ENCODE peak calls at places on chromosomes 1 and 21, in nine cellular contexts. R is ascending aorta; F is NCI-H446 treated with DMSO at 0.1 percent for 48 hours; I is activated CD4-positive, alpha-beta T cell treated with anti-CD3 and anti-CD28 coated beads, Interleukin-2, amount 50 U/mL, for 1 hour; O is tibial nerve; N is AG04449; C is A172; Q is NCI-H1417; W is omental fat pad. E is an unnamed sample.

GRCh38 chr1:240712014-240712731 is 100.2 kb upstream of the GREM2 start:
- DNase-seq in R (no peak), F (no peak), I (no peak), O (no peak), N (peak; percentile 24), C (no peak), Q (no peak), W (no peak), E (no peak)

GRCh38 chr21:17911628-17912027 is 92.5 kb upstream of the C21orf91 start:
- DNase-seq in R (no peak), F (no peak), I (no peak), O (no peak), N (no peak), C (no peak), Q (no peak), W (no peak), E (no peak)

GRCh38 chr21:44509539-44509938 is 30.5 kb downstream of the KRTAP10-1 start:
- DNase-seq in R (no peak), F (peak; percentile 29), I (no peak), O (no peak), N (no peak), C (peak; percentile 51), Q (peak; percentile 31), W (no peak), E (no peak)

GRCh38 chr1:213858581-213858980 is 129.2 kb upstream of the PROX1 start:
- DNase-seq in R (no peak), F (no peak), I (no peak), O (no peak), N (no peak), C (no peak), Q (no peak), W (no peak), E (no peak)

GRCh38 chr21:33962290-33962689 is 46.7 kb upstream of the ATP5PO start:
- DNase-seq in R (no peak), F (no peak), I (no peak), O (no peak), N (no peak), C (no peak), Q (no peak), W (no peak), E (no peak)

GRCh38 chr1:68197891-68198290 is 34.4 kb downstream of the WLS start:
- DNase-seq in R (no peak), F (no peak), I (no peak), O (no peak), N (no peak), C (peak; percentile 39), Q (peak; percentile 94), W (no peak), E (peak; percentile 73)

GRCh38 chr1:60920561-60920960 is 161.8 kb upstream of the NFIA start:
- DNase-seq in R (no peak), F (no peak), I (no peak), O (no peak), N (no peak), C (no peak), Q (no peak), W (no peak), E (no peak)

GRCh38 chr21:17387030-17387617 is 125.7 kb upstream of the CXADR start:
- DNase-seq in R (no peak), F (peak; percentile 73), I (peak; percentile 38), O (peak; percentile 71), N (peak; percentile 3), C (peak; percentile 74), Q (peak; percentile 92), W (peak; percentile 35), E (peak; percentile 91)

GRCh38 chr1:181038399-181038873 is 4.7 kb downstream of the MR1 start:
- DNase-seq in R (no peak), F (peak; percentile 19), I (peak; percentile 50), O (peak; percentile 27), N (no peak), C (peak; percentile 93), Q (peak; percentile 84), W (no peak), E (peak; percentile 72)

GRCh38 chr1:94081566-94082344 is 39.2 kb downstream of the ABCA4 start:
- DNase-seq in R (no peak), F (peak; percentile 24), I (no peak), O (no peak), N (peak; percentile 82), C (peak; percentile 46), Q (no peak), W (no peak), E (no peak)

GRCh38 chr1:56170784-56171320 is 408.5 kb downstream of the PLPP3 start:
- DNase-seq in R (no peak), F (no peak), I (no peak), O (no peak), N (no peak), C (no peak), Q (no peak), W (no peak), E (no peak)

GRCh38 chr1:42837742-42838141 is 8.7 kb upstream of the ZNF691 start:
- DNase-seq in R (no peak), F (no peak), I (no peak), O (no peak), N (no peak), C (no peak), Q (no peak), W (no peak), E (no peak)

GRCh38 chr1:70994753-70995152 is 52.9 kb downstream of the PTGER3 start:
- DNase-seq in R (no peak), F (no peak), I (no peak), O (no peak), N (no peak), C (no peak), Q (no peak), W (no peak), E (no peak)

GRCh38 chr1:229552732-229553131 is 5.8 kb downstream of the ABCB10 start:
- DNase-seq in R (no peak), F (no peak), I (no peak), O (no peak), N (no peak), C (no peak), Q (no peak), W (no peak), E (no peak)

GRCh38 chr1:113982955-113983742 is 3.9 kb downstream of the OLFML3 start:
- DNase-seq in R (no peak), F (no peak), I (no peak), O (no peak), N (no peak), C (no peak), Q (peak; percentile 11), W (no peak), E (no peak)

GRCh38 chr1:185528084-185528656 is 206.0 kb upstream of the HMCN1 start:
- DNase-seq in R (no peak), F (no peak), I (no peak), O (no peak), N (no peak), C (no peak), Q (no peak), W (no peak), E (no peak)

GRCh38 chr1:32872189-32872898 is 1.6 kb upstream of the FNDC5 start:
- DNase-seq in R (peak; percentile 84), F (peak; percentile 10), I (peak; percentile 64), O (peak; percentile 81), N (no peak), C (peak; percentile 22), Q (peak; percentile 91), W (peak; percentile 81), E (peak; percentile 77)

GRCh38 chr1:243505986-243506689 is 250.3 kb downstream of the SDCCAG8 start:
- DNase-seq in R (no peak), F (no peak), I (no peak), O (no peak), N (no peak), C (no peak), Q (no peak), W (no peak), E (no peak)

GRCh38 chr1:203402609-203403337 is 51.9 kb upstream of the FMOD start:
- DNase-seq in R (no peak), F (no peak), I (no peak), O (peak; percentile 53), N (no peak), C (peak; percentile 41), Q (no peak), W (no peak), E (no peak)

GRCh38 chr1:67162954-67163353 is 3.3 kb upstream of the IL23R start:
- DNase-seq in R (no peak), F (no peak), I (no peak), O (no peak), N (no peak), C (peak; percentile 74), Q (no peak), W (no peak), E (no peak)

GRCh38 chr1:45442272-45442671 is 48.7 kb downstream of the TESK2 start:
- DNase-seq in R (no peak), F (no peak), I (no peak), O (no peak), N (peak; percentile 14), C (peak; percentile 47), Q (no peak), W (no peak), E (no peak)

GRCh38 chr21:33828083-33828482 is 87.5 kb downstream of the ATP5PO start:
- DNase-seq in R (no peak), F (peak; percentile 66), I (no peak), O (no peak), N (no peak), C (no peak), Q (no peak), W (no peak), E (no peak)

GRCh38 chr21:32771134-32771523 is 426 bp downstream of the PAXBP1 start:
- DNase-seq in R (peak; percentile 77), F (no peak), I (peak; percentile 38), O (peak; percentile 18), N (no peak), C (peak; percentile 33), Q (peak; percentile 78), W (no peak), E (peak; percentile 53)

GRCh38 chr1:164644774-164645634 is 86.0 kb downstream of the PBX1 start:
- DNase-seq in R (no peak), F (peak; percentile 99), I (no peak), O (no peak), N (no peak), C (no peak), Q (no peak), W (no peak), E (peak; percentile 38)

GRCh38 chr1:29398431-29398830 is 162.1 kb downstream of the PTPRU start:
- DNase-seq in R (no peak), F (no peak), I (no peak), O (no peak), N (no peak), C (peak; percentile 58), Q (no peak), W (no peak), E (no peak)

GRCh38 chr1:42961560-42962091 is 3.0 kb upstream of the SLC2A1 start:
- DNase-seq in R (no peak), F (no peak), I (no peak), O (no peak), N (no peak), C (no peak), Q (no peak), W (no peak), E (no peak)

GRCh38 chr1:40479156-40479555 is 2.1 kb downstream of the ZFP69 start:
- DNase-seq in R (no peak), F (no peak), I (no peak), O (no peak), N (no peak), C (no peak), Q (no peak), W (no peak), E (no peak)

GRCh38 chr1:63774617-63775417 is 1.0 kb downstream of the ROR1 start:
- DNase-seq in R (peak; percentile 73), F (no peak), I (no peak), O (peak; percentile 30), N (no peak), C (peak; percentile 16), Q (peak; percentile 47), W (no peak), E (peak; percentile 47)

GRCh38 chr1:45876000-45876399 is 72.6 kb downstream of the MAST2 start:
- DNase-seq in R (no peak), F (no peak), I (no peak), O (no peak), N (no peak), C (no peak), Q (peak; percentile 67), W (no peak), E (peak; percentile 61)

GRCh38 chr1:46152021-46152420 is 19.6 kb upstream of the PIK3R3 start:
- DNase-seq in R (no peak), F (no peak), I (no peak), O (no peak), N (peak; percentile 65), C (peak; percentile 27), Q (no peak), W (no peak), E (no peak)

GRCh38 chr1:54069792-54070548 is 16.6 kb downstream of the TCEANC2 start:
- DNase-seq in R (no peak), F (peak; percentile 39), I (no peak), O (no peak), N (no peak), C (peak; percentile 60), Q (peak; percentile 75), W (no peak), E (peak; percentile 46)

E was measured in NCI-H345.